ENCODE peak calls at places on chromosomes 6 and 20, in six cellular contexts. C is astrocyte of the spinal cord, M is prostate gland, U is tibial nerve, N is GM12865, Z is fibroblast of lung. V is an unnamed sample.

GRCh38 chr20:58740356-58741308 is 48.0 kb downstream of the NPEPL1 start:
- DNase-seq in C (no peak), U (no peak), N (no peak), Z (no peak), M (no peak), V (no peak)

GRCh38 chr6:66429220-66429619 is 722.2 kb upstream of the EYS start:
- DNase-seq in N (no peak), M (no peak), Z (peak; percentile 94), C (no peak), U (no peak), V (peak; percentile 13)

GRCh38 chr20:61055642-61056041 is 196.4 kb upstream of the CDH4 start:
- DNase-seq in C (no peak), N (no peak), Z (no peak), U (peak; percentile 59), M (no peak), V (no peak)

GRCh38 chr6:10424005-10424404 is 9.1 kb upstream of the TFAP2A start:
- DNase-seq in U (no peak), Z (no peak), M (no peak), N (no peak), C (no peak), V (no peak)

GRCh38 chr20:38104283-38104682 is 60.8 kb downstream of the TGM2 start:
- DNase-seq in M (no peak), N (no peak), U (no peak), C (no peak), Z (no peak), V (no peak)

GRCh38 chr20:51700809-51701285 is 67.3 kb downstream of the ATP9A start:
- DNase-seq in U (peak; percentile 38), M (peak; percentile 42), Z (peak; percentile 63), N (peak; percentile 32), C (peak; percentile 36), V (peak; percentile 67)

GRCh38 chr6:52106994-52107393 is 19.6 kb upstream of the PKHD1 start:
- DNase-seq in N (no peak), C (no peak), U (no peak), Z (no peak), M (no peak), V (no peak)

GRCh38 chr6:105675715-105676397 is 273.0 kb upstream of the PREP start:
- DNase-seq in M (no peak), U (no peak), N (peak; percentile 13), Z (peak; percentile 76), C (peak; percentile 95), V (peak; percentile 20)

GRCh38 chr6:32200711-32201475 is 8.4 kb upstream of the GPSM3 start:
- DNase-seq in N (no peak), M (no peak), Z (no peak), C (no peak), U (no peak), V (no peak)

GRCh38 chr6:161033667-161034066 is 42.1 kb downstream of the MAP3K4 start:
- DNase-seq in U (no peak), C (no peak), Z (no peak), N (no peak), M (no peak), V (no peak)

GRCh38 chr6:144873653-144874378 is 588.7 kb downstream of the UTRN start:
- DNase-seq in C (no peak), N (no peak), M (no peak), Z (no peak), U (no peak), V (no peak)

GRCh38 chr6:1100269-1100668 is 211.6 kb upstream of the FOXQ1 start:
- DNase-seq in M (no peak), U (no peak), Z (no peak), C (no peak), N (no peak), V (no peak)

GRCh38 chr6:138987643-138988468 is at the start of gene REPS1:
- DNase-seq in N (peak; percentile 95), U (peak; percentile 81), Z (peak; percentile 87), C (peak; percentile 89), M (peak; percentile 86), V (peak; percentile 92)

GRCh38 chr20:48691523-48691922 is 136.3 kb downstream of the PREX1 start:
- DNase-seq in C (no peak), N (no peak), Z (peak; percentile 80), M (no peak), U (no peak), V (no peak)

GRCh38 chr6:84773431-84774173 is 9.2 kb upstream of the TBX18 start:
- DNase-seq in N (no peak), U (peak; percentile 28), C (peak; percentile 52), M (no peak), Z (no peak), V (peak; percentile 66)

GRCh38 chr20:37803476-37804307 is 99.2 kb upstream of the VSTM2L start:
- DNase-seq in C (no peak), N (peak; percentile 80), M (no peak), U (no peak), Z (no peak), V (no peak)

GRCh38 chr6:33841868-33842267 is 38.1 kb upstream of the MLN start:
- DNase-seq in N (no peak), Z (no peak), C (no peak), U (no peak), M (no peak), V (no peak)

GRCh38 chr6:128111096-128111495 is 210.2 kb upstream of the THEMIS start:
- DNase-seq in Z (peak; percentile 47), C (peak; percentile 25), M (no peak), U (no peak), N (no peak), V (peak; percentile 63)

GRCh38 chr6:85684125-85684808 is 41.6 kb upstream of the SYNCRIP start:
- DNase-seq in N (no peak), U (no peak), M (no peak), C (no peak), Z (no peak), V (no peak)

GRCh38 chr6:138099832-138100231 is 7.4 kb downstream of the PERP start:
- DNase-seq in C (peak; percentile 57), Z (peak; percentile 48), M (peak; percentile 27), N (no peak), U (no peak), V (peak; percentile 81)

GRCh38 chr6:142321451-142321850 is 19.6 kb downstream of the ADGRG6 start:
- DNase-seq in Z (no peak), M (no peak), U (no peak), N (no peak), C (no peak), V (no peak)

GRCh38 chr6:109460161-109460830 is 4.7 kb upstream of the MICAL1 start:
- DNase-seq in Z (no peak), N (no peak), M (no peak), C (no peak), U (no peak), V (no peak)

DNA sequence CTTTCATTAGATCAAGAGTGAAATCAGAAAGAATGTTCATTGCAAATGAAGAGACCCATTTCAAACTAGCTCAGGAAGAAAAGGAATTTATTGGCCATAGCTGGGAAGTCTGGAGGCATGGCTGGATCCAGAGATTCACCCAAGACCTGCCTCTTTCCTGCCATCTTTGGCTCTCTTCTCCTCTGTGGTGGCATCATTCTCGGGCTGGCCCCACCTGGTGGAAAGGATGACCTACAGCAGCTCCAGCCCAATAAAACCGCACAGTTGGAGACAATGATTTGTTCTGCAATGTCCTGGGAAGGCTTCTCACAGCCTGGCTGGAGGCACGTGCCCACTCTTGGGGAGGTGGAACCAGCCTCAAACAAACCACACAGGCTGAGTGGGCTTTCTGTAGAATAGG is 18.1 kb upstream of the FERMT1 start:
- DNase-seq in N (peak; percentile 11), M (no peak), C (no peak), U (no peak), Z (no peak), V (no peak)
- TF ChIP-seq CTCF in N (peak; percentile 21), M (no peak), C (peak; percentile 28), U (no peak), Z (no peak), V (no peak)

DNA sequence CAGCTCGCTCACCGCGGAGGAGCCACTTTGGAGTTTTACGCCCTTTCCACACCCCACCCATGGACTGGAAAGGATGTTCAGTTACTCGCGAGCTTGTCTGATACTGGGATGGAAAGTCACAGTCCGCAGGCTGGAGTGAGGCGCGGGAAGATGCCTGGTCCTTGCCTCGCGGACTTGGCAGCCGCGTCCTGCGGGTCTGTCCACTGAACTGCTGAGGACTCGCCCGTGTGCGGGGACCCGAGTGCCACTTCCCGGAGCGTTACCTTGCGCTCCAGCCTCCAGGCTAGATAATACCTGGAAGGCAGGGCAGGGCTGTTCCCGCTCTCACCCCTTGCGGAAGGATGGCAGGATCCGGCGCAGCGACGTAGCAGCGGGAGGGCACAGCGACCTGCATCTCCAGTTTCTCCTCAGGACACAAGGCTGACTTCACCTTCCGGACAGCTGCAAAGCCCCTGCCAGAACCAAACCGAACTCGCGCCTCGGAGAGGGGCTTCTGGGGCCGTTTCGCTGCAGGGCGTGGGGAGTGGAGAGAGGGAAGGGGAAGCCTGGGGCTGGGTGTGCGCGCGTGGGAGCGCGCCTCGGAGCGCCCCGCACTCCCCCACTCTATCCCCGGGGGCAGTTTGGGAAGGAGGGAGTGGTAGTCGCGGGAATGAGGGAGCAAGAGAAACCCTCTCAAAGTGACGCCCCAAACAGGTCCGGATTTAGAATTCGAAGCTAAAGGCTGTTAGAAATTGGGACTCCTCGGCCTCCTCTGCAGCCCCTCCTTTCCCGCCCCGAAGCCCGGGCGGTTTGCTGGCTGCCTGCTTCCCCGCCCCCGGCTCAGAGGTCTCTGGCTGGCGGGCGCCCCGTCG is at the start of gene KCNQ5:
- DNase-seq in U (no peak), Z (no peak), M (no peak), N (peak; percentile 71), C (peak; percentile 24), V (peak; percentile 15)
- H3K4me3 ChIP-seq in U (peak within 1 kb of the TSS; percentile 44), Z (peak within 1 kb of the TSS; percentile 66), M (peak within 1 kb of the TSS; percentile 41), N (peak within 1 kb of the TSS; percentile 93), C (peak within 1 kb of the TSS; percentile 60), V (peak within 1 kb of the TSS; percentile 69)

GRCh38 chr6:11471261-11471660 is 66.3 kb upstream of the TMEM170B start:
- DNase-seq in U (no peak), N (no peak), Z (no peak), M (no peak), C (no peak), V (no peak)

GRCh38 chr6:11467364-11467763 is 70.2 kb upstream of the TMEM170B start:
- DNase-seq in M (no peak), U (no peak), C (no peak), N (peak; percentile 84), Z (no peak), V (no peak)

GRCh38 chr6:11473008-11473740 is 64.4 kb upstream of the TMEM170B start:
- DNase-seq in C (no peak), N (no peak), Z (no peak), M (no peak), U (peak; percentile 26), V (no peak)

GRCh38 chr6:11475019-11475418 is 62.5 kb upstream of the TMEM170B start:
- DNase-seq in C (no peak), M (no peak), U (no peak), N (no peak), Z (peak; percentile 46), V (no peak)

DNA sequence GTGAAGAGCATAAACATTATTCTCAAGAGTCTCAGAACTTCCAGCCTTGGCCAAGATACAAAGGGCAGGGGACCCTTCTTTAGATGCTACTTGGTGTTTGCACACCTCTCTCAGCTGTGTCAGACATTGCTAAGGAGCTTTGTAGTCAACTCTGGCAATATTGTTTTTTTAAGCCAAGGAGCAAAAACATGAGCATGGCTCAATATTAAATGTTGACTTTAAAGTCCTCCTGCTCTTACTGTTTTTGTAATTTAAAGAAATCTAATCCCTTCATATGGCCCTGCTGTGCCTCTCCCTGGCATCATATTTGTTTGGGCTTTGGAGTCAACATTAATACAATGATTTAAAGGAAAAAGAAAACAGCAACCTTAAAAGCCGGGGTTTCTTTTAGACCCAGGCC is 67.9 kb upstream of the TMEM170B start:
- DNase-seq in Z (no peak), U (no peak), M (no peak), N (no peak), C (no peak), V (no peak)
- TF ChIP-seq CTCF in Z (no peak), U (no peak), M (no peak), N (no peak), C (no peak), V (no peak)

GRCh38 chr20:855466-856360 is 22.2 kb downstream of the FAM110A start:
- DNase-seq in N (no peak), Z (no peak), M (no peak), U (no peak), C (no peak), V (no peak)
- H3K4me3 ChIP-seq in N (no peak overlapping the region), Z (no peak overlapping the region), M (no peak overlapping the region), U (no peak overlapping the region), C (no peak overlapping the region), V (no peak overlapping the region)